ENCODE peak calls at places on chromosome 20, in five cellular contexts. One of them, this sample, is unnamed. For H3K27me3, the result is how much of the 10 kb centered on the place peaks cover.

GRCh38 chr20:25227317-25227831 is 20.5 kb upstream of the PYGB start:
- DNase-seq in gastrocnemius medialis: no peak
- DNase-seq in HL-60: no peak
- DNase-seq in CD8-positive, alpha-beta T cell: no peak
- DNase-seq in pancreas: no peak
- DNase-seq in this sample: no peak

GRCh38 chr20:41344938-41345728 is 4.5 kb downstream of the LPIN3 start:
- DNase-seq in gastrocnemius medialis: no peak
- DNase-seq in HL-60: no peak
- DNase-seq in CD8-positive, alpha-beta T cell: no peak
- DNase-seq in pancreas: no peak
- DNase-seq in this sample: no peak

GRCh38 chr20:59291740-59292139 is 8.7 kb upstream of the EDN3 start:
- DNase-seq in gastrocnemius medialis: no peak
- DNase-seq in HL-60: no peak
- DNase-seq in CD8-positive, alpha-beta T cell: no peak
- DNase-seq in pancreas: no peak
- DNase-seq in this sample: no peak

GRCh38 chr20:25361287-25361683 is 29.4 kb downstream of the ABHD12 start:
- DNase-seq in gastrocnemius medialis: no peak
- DNase-seq in HL-60: no peak
- DNase-seq in CD8-positive, alpha-beta T cell: no peak
- DNase-seq in pancreas: no peak
- DNase-seq in this sample: no peak

GRCh38 chr20:5135363-5136012 is 8.7 kb downstream of the CDS2 start:
- DNase-seq in gastrocnemius medialis: no peak
- DNase-seq in HL-60: no peak
- DNase-seq in CD8-positive, alpha-beta T cell: no peak
- DNase-seq in pancreas: no peak
- DNase-seq in this sample: no peak

GRCh38 chr20:20217626-20218025 is 150.3 kb upstream of the INSM1 start:
- DNase-seq in gastrocnemius medialis: no peak
- DNase-seq in HL-60: no peak
- DNase-seq in CD8-positive, alpha-beta T cell: no peak
- DNase-seq in pancreas: no peak
- DNase-seq in this sample: no peak

GRCh38 chr20:47876348-47877056 is 91.2 kb upstream of the SULF2 start:
- DNase-seq in gastrocnemius medialis: no peak
- DNase-seq in HL-60: no peak
- DNase-seq in CD8-positive, alpha-beta T cell: no peak
- DNase-seq in pancreas: no peak
- DNase-seq in this sample: no peak

GRCh38 chr20:12924126-12924525 is 84.6 kb upstream of the SPTLC3 start:
- DNase-seq in gastrocnemius medialis: no peak
- DNase-seq in HL-60: no peak
- DNase-seq in CD8-positive, alpha-beta T cell: no peak
- DNase-seq in pancreas: no peak
- DNase-seq in this sample: no peak

GRCh38 chr20:2234788-2235187 is 61.0 kb upstream of the TGM3 start:
- DNase-seq in gastrocnemius medialis: no peak
- DNase-seq in HL-60: no peak
- DNase-seq in CD8-positive, alpha-beta T cell: no peak
- DNase-seq in pancreas: no peak
- DNase-seq in this sample: no peak

GRCh38 chr20:32473231-32474008 is 111.7 kb downstream of the NOL4L start:
- DNase-seq in gastrocnemius medialis: no peak
- DNase-seq in HL-60: no peak
- DNase-seq in CD8-positive, alpha-beta T cell: no peak
- DNase-seq in pancreas: peak
- DNase-seq in this sample: no peak

GRCh38 chr20:52972190-52972937 is at the start of gene TSHZ2:
- DNase-seq in gastrocnemius medialis: peak
- DNase-seq in HL-60: no peak
- DNase-seq in CD8-positive, alpha-beta T cell: peak
- DNase-seq in pancreas: peak
- DNase-seq in this sample: peak

GRCh38 chr20:59037386-59037785 is 5.2 kb downstream of the PRELID3B start:
- DNase-seq in gastrocnemius medialis: no peak
- DNase-seq in HL-60: no peak
- DNase-seq in CD8-positive, alpha-beta T cell: no peak
- DNase-seq in pancreas: no peak
- DNase-seq in this sample: no peak

GRCh38 chr20:33852971-33853813 is 42.0 kb downstream of the CHMP4B start:
- DNase-seq in gastrocnemius medialis: no peak
- DNase-seq in HL-60: no peak
- DNase-seq in CD8-positive, alpha-beta T cell: peak
- DNase-seq in pancreas: no peak
- DNase-seq in this sample: no peak

GRCh38 chr20:58117944-58118343 is 110.5 kb downstream of the ANKRD60 start:
- DNase-seq in gastrocnemius medialis: no peak
- DNase-seq in HL-60: no peak
- DNase-seq in CD8-positive, alpha-beta T cell: no peak
- DNase-seq in pancreas: no peak
- DNase-seq in this sample: no peak

GRCh38 chr20:24722586-24722985 is 226.5 kb upstream of the CST7 start:
- DNase-seq in gastrocnemius medialis: no peak
- DNase-seq in HL-60: no peak
- DNase-seq in CD8-positive, alpha-beta T cell: no peak
- DNase-seq in pancreas: no peak
- DNase-seq in this sample: no peak

GRCh38 chr20:45044084-45044573 is 56.8 kb downstream of the KCNS1 start:
- DNase-seq in gastrocnemius medialis: no peak
- DNase-seq in HL-60: peak
- DNase-seq in CD8-positive, alpha-beta T cell: peak
- DNase-seq in pancreas: peak
- DNase-seq in this sample: peak

GRCh38 chr20:59217794-59218193 is 54.2 kb downstream of the ZNF831 start:
- DNase-seq in gastrocnemius medialis: no peak
- DNase-seq in HL-60: no peak
- DNase-seq in CD8-positive, alpha-beta T cell: no peak
- DNase-seq in pancreas: no peak
- DNase-seq in this sample: no peak

GRCh38 chr20:6780414-6780813 is 12.9 kb downstream of the BMP2 start:
- DNase-seq in gastrocnemius medialis: no peak
- DNase-seq in HL-60: no peak
- DNase-seq in CD8-positive, alpha-beta T cell: no peak
- DNase-seq in pancreas: no peak
- DNase-seq in this sample: no peak

DNA sequence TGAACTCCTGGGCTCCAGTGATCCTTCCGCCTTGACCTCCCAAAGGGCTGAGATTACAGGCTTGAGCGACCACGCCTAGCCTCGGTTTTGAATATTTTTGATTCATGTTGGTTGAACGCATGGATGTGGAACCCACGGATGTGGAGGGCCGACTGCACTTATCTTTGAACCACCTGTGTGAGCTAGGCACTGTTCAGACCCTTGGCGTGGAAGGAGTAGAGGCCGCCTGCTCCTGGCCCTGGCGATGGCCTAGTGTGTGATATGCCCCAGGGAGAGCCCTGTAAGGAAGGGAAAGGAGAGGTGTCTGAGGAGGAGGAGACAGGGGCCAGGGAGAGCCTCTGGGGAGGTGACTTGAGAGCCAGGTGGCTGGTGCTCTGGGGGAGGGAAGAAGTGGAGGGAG is 64.3 kb downstream of the BCAS4 start:
- DNase-seq in gastrocnemius medialis: no peak
- DNase-seq in HL-60: no peak
- DNase-seq in CD8-positive, alpha-beta T cell: no peak
- DNase-seq in pancreas: no peak
- DNase-seq in this sample: no peak
- H3K27ac ChIP-seq in gastrocnemius medialis: no peak
- H3K27ac ChIP-seq in HL-60: no peak
- H3K27ac ChIP-seq in CD8-positive, alpha-beta T cell: no peak
- H3K27ac ChIP-seq in pancreas: no peak
- H3K27ac ChIP-seq in this sample: no peak

GRCh38 chr20:46296526-46297250 is 11.6 kb downstream of the CDH22 start:
- DNase-seq in gastrocnemius medialis: no peak
- DNase-seq in HL-60: no peak
- DNase-seq in CD8-positive, alpha-beta T cell: no peak
- DNase-seq in pancreas: no peak
- DNase-seq in this sample: no peak

GRCh38 chr20:46302119-46302518 is 6.2 kb downstream of the CDH22 start:
- DNase-seq in gastrocnemius medialis: no peak
- DNase-seq in HL-60: no peak
- DNase-seq in CD8-positive, alpha-beta T cell: no peak
- DNase-seq in pancreas: no peak
- DNase-seq in this sample: no peak

GRCh38 chr20:46300281-46300680 is 8.0 kb downstream of the CDH22 start:
- DNase-seq in gastrocnemius medialis: no peak
- DNase-seq in HL-60: no peak
- DNase-seq in CD8-positive, alpha-beta T cell: no peak
- DNase-seq in pancreas: no peak
- DNase-seq in this sample: no peak

GRCh38 chr20:46298374-46298773 is 9.9 kb downstream of the CDH22 start:
- DNase-seq in gastrocnemius medialis: no peak
- DNase-seq in HL-60: no peak
- DNase-seq in CD8-positive, alpha-beta T cell: no peak
- DNase-seq in pancreas: no peak
- DNase-seq in this sample: no peak

DNA sequence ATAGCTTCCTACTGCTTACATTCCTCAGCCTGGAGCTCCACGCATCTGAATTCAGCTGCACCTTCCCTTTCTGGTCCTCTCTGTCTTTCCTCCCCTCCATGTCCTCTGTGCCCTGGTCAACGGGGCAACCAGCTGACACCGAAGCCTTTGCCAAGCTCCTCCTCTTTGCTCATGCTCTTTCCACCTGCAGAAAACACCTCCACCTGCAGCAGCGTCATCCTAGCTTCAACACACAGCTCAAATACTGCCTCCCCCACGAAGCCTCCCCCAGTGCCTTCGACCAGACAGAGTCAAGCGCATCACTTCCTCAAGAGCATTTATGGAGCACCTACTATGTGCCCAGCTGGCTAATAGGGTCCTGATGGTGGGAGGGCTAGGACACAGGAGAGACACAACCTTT is 9.2 kb downstream of the CDH22 start:
- DNase-seq in gastrocnemius medialis: no peak
- DNase-seq in HL-60: no peak
- DNase-seq in CD8-positive, alpha-beta T cell: no peak
- DNase-seq in pancreas: peak
- DNase-seq in this sample: no peak
- H3K27me3 ChIP-seq in gastrocnemius medialis: under half
- H3K27me3 ChIP-seq in HL-60: under half
- H3K27me3 ChIP-seq in CD8-positive, alpha-beta T cell: under half
- H3K27me3 ChIP-seq in pancreas: under half
- H3K27me3 ChIP-seq in this sample: under half

DNA sequence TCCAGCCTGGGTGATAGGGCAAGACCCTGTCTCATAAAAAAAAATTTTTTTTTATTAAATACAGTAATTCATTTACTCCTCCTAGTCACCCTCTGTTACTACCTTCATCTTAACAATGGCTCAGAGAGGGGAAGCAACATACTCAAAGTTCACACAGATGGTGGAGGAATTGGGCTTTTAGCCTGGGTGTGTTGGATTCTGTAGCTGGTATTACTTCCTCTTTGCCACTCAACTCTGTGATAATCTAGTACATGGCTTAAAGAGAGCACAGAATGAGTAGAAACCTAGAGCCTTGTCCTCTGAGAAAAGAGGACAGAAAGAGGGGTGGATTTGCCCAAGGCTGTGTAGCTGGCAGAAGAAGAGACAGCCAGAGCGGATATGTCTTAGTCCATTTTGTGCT is 96.6 kb downstream of the DLGAP4 start:
- DNase-seq in gastrocnemius medialis: no peak
- DNase-seq in HL-60: no peak
- DNase-seq in CD8-positive, alpha-beta T cell: no peak
- DNase-seq in pancreas: no peak
- DNase-seq in this sample: no peak
- H3K27ac ChIP-seq in gastrocnemius medialis: no peak
- H3K27ac ChIP-seq in HL-60: no peak
- H3K27ac ChIP-seq in CD8-positive, alpha-beta T cell: no peak
- H3K27ac ChIP-seq in pancreas: no peak
- H3K27ac ChIP-seq in this sample: no peak

DNA sequence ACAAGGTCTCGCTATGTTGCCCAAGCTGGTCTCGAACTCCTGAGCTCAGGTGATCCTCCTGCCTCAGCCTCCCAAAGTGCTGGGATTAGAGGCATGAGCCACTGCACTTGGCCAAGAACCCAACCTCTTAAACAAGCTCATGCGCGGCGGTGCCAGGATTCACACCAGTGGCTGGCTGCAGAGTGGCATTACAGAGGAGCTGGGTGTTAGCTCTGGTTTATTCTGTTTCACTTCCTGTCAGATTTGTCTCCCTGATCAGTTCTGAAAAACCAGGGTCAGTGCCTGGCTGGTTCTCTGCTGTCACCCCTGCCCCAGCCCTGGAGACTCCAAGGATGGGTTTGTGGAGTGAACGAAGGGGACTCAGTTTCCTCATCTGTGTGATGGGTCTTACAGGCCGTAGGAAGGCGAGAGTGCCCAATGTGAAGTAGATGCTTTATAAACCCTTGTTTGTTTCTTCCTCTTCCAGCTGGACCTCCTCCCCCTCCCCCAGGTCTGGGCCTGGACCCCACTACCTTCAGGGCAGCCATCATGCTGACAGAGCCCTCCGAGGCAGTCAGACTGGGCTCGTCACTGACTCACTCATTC is 63.4 kb downstream of the UBE2V1 start:
- DNase-seq in gastrocnemius medialis: no peak
- DNase-seq in HL-60: no peak
- DNase-seq in CD8-positive, alpha-beta T cell: no peak
- DNase-seq in pancreas: no peak
- DNase-seq in this sample: no peak
- H3K27me3 ChIP-seq in gastrocnemius medialis: under half
- H3K27me3 ChIP-seq in HL-60: under half
- H3K27me3 ChIP-seq in CD8-positive, alpha-beta T cell: under half
- H3K27me3 ChIP-seq in pancreas: under half
- H3K27me3 ChIP-seq in this sample: under half

GRCh38 chr20:39986231-39986904 is 702.7 kb downstream of the MAFB start:
- DNase-seq in gastrocnemius medialis: peak
- DNase-seq in HL-60: no peak
- DNase-seq in CD8-positive, alpha-beta T cell: no peak
- DNase-seq in pancreas: peak
- DNase-seq in this sample: peak
- H3K27ac ChIP-seq in gastrocnemius medialis: peak
- H3K27ac ChIP-seq in HL-60: no peak
- H3K27ac ChIP-seq in CD8-positive, alpha-beta T cell: no peak
- H3K27ac ChIP-seq in pancreas: no peak
- H3K27ac ChIP-seq in this sample: peak

GRCh38 chr20:61776491-61776890 is 289.2 kb downstream of the TAF4 start:
- DNase-seq in gastrocnemius medialis: no peak
- DNase-seq in HL-60: no peak
- DNase-seq in CD8-positive, alpha-beta T cell: no peak
- DNase-seq in pancreas: no peak
- DNase-seq in this sample: no peak
- H3K27me3 ChIP-seq in gastrocnemius medialis: under half
- H3K27me3 ChIP-seq in HL-60: under half
- H3K27me3 ChIP-seq in CD8-positive, alpha-beta T cell: under half
- H3K27me3 ChIP-seq in pancreas: under half
- H3K27me3 ChIP-seq in this sample: under half

GRCh38 chr20:36821964-36822437 is 48.4 kb upstream of the DSN1 start:
- DNase-seq in gastrocnemius medialis: no peak
- DNase-seq in HL-60: no peak
- DNase-seq in CD8-positive, alpha-beta T cell: no peak
- DNase-seq in pancreas: no peak
- DNase-seq in this sample: no peak
- H3K27ac ChIP-seq in gastrocnemius medialis: no peak
- H3K27ac ChIP-seq in HL-60: no peak
- H3K27ac ChIP-seq in CD8-positive, alpha-beta T cell: no peak
- H3K27ac ChIP-seq in pancreas: no peak
- H3K27ac ChIP-seq in this sample: no peak